ENCODE peak calls at places on chromosomes 6 and 20, in nine cellular contexts. One of them, this sample, is unnamed.

GRCh38 chr6:2857580-2858337 is 16.1 kb upstream of the SERPINB1 start:
- DNase-seq in endothelial cell of umbilical vein: peak; percentile 98
- DNase-seq in GM23248: no peak
- DNase-seq in kidney: peak; percentile 91
- DNase-seq in PC-3: peak; percentile 49
- DNase-seq in fibroblast of lung: peak; percentile 70
- DNase-seq in K562: peak; percentile 92
- DNase-seq in colonic mucosa: no peak
- DNase-seq in IMR-90: peak; percentile 64
- DNase-seq in this sample: peak; percentile 79

GRCh38 chr6:160141001-160141726 is 19.5 kb downstream of the SLC22A1 start:
- DNase-seq in endothelial cell of umbilical vein: no peak
- DNase-seq in GM23248: peak; percentile 69
- DNase-seq in kidney: no peak
- DNase-seq in PC-3: peak; percentile 71
- DNase-seq in fibroblast of lung: peak; percentile 81
- DNase-seq in K562: no peak
- DNase-seq in colonic mucosa: no peak
- DNase-seq in IMR-90: peak; percentile 84
- DNase-seq in this sample: no peak

GRCh38 chr20:10131612-10132345 is 86.9 kb upstream of the SNAP25 start:
- DNase-seq in endothelial cell of umbilical vein: no peak
- DNase-seq in GM23248: peak; percentile 69
- DNase-seq in kidney: peak; percentile 75
- DNase-seq in PC-3: peak; percentile 31
- DNase-seq in fibroblast of lung: peak; percentile 83
- DNase-seq in K562: no peak
- DNase-seq in colonic mucosa: no peak
- DNase-seq in IMR-90: peak; percentile 67
- DNase-seq in this sample: no peak

GRCh38 chr6:54428437-54428836 is 120.2 kb downstream of the TINAG start:
- DNase-seq in endothelial cell of umbilical vein: no peak
- DNase-seq in GM23248: no peak
- DNase-seq in kidney: no peak
- DNase-seq in PC-3: no peak
- DNase-seq in fibroblast of lung: no peak
- DNase-seq in K562: no peak
- DNase-seq in colonic mucosa: no peak
- DNase-seq in IMR-90: no peak
- DNase-seq in this sample: no peak

GRCh38 chr6:90383212-90383611 is 86.6 kb upstream of the BACH2 start:
- DNase-seq in endothelial cell of umbilical vein: no peak
- DNase-seq in GM23248: no peak
- DNase-seq in kidney: no peak
- DNase-seq in PC-3: no peak
- DNase-seq in fibroblast of lung: no peak
- DNase-seq in K562: no peak
- DNase-seq in colonic mucosa: no peak
- DNase-seq in IMR-90: no peak
- DNase-seq in this sample: no peak

GRCh38 chr6:107231243-107231642 is 115.9 kb upstream of the BEND3 start:
- DNase-seq in endothelial cell of umbilical vein: no peak
- DNase-seq in GM23248: no peak
- DNase-seq in kidney: no peak
- DNase-seq in PC-3: no peak
- DNase-seq in fibroblast of lung: no peak
- DNase-seq in K562: no peak
- DNase-seq in colonic mucosa: no peak
- DNase-seq in IMR-90: no peak
- DNase-seq in this sample: no peak

GRCh38 chr6:26553264-26553738 is 15.1 kb downstream of the HMGN4 start:
- DNase-seq in endothelial cell of umbilical vein: peak; percentile 82
- DNase-seq in GM23248: peak; percentile 66
- DNase-seq in kidney: peak; percentile 80
- DNase-seq in PC-3: peak; percentile 82
- DNase-seq in fibroblast of lung: peak; percentile 86
- DNase-seq in K562: peak; percentile 85
- DNase-seq in colonic mucosa: peak; percentile 82
- DNase-seq in IMR-90: peak; percentile 75
- DNase-seq in this sample: peak; percentile 83

GRCh38 chr20:61932199-61932592 is 133.5 kb downstream of the TAF4 start:
- DNase-seq in endothelial cell of umbilical vein: no peak
- DNase-seq in GM23248: no peak
- DNase-seq in kidney: peak; percentile 51
- DNase-seq in PC-3: no peak
- DNase-seq in fibroblast of lung: no peak
- DNase-seq in K562: no peak
- DNase-seq in colonic mucosa: no peak
- DNase-seq in IMR-90: no peak
- DNase-seq in this sample: no peak

GRCh38 chr6:150537893-150538292 is 61.8 kb upstream of the PLEKHG1 start:
- DNase-seq in endothelial cell of umbilical vein: no peak
- DNase-seq in GM23248: no peak
- DNase-seq in kidney: no peak
- DNase-seq in PC-3: no peak
- DNase-seq in fibroblast of lung: no peak
- DNase-seq in K562: no peak
- DNase-seq in colonic mucosa: no peak
- DNase-seq in IMR-90: no peak
- DNase-seq in this sample: no peak

GRCh38 chr6:166927942-166928643 is 28.3 kb downstream of the RNASET2 start:
- DNase-seq in endothelial cell of umbilical vein: no peak
- DNase-seq in GM23248: no peak
- DNase-seq in kidney: no peak
- DNase-seq in PC-3: no peak
- DNase-seq in fibroblast of lung: no peak
- DNase-seq in K562: no peak
- DNase-seq in colonic mucosa: no peak
- DNase-seq in IMR-90: no peak
- DNase-seq in this sample: no peak

GRCh38 chr6:136088693-136089092 is 161.4 kb downstream of the MTFR2 start:
- DNase-seq in endothelial cell of umbilical vein: no peak
- DNase-seq in GM23248: no peak
- DNase-seq in kidney: no peak
- DNase-seq in PC-3: no peak
- DNase-seq in fibroblast of lung: no peak
- DNase-seq in K562: no peak
- DNase-seq in colonic mucosa: no peak
- DNase-seq in IMR-90: no peak
- DNase-seq in this sample: no peak

GRCh38 chr20:43844778-43845614 is 69.7 kb upstream of the TOX2 start:
- DNase-seq in endothelial cell of umbilical vein: peak; percentile 82
- DNase-seq in GM23248: peak; percentile 84
- DNase-seq in kidney: no peak
- DNase-seq in PC-3: peak; percentile 98
- DNase-seq in fibroblast of lung: peak; percentile 96
- DNase-seq in K562: no peak
- DNase-seq in colonic mucosa: no peak
- DNase-seq in IMR-90: peak; percentile 95
- DNase-seq in this sample: no peak

GRCh38 chr6:75382634-75382900 is 98.0 kb upstream of the TMEM30A start:
- DNase-seq in endothelial cell of umbilical vein: no peak
- DNase-seq in GM23248: no peak
- DNase-seq in kidney: no peak
- DNase-seq in PC-3: no peak
- DNase-seq in fibroblast of lung: no peak
- DNase-seq in K562: no peak
- DNase-seq in colonic mucosa: no peak
- DNase-seq in IMR-90: no peak
- DNase-seq in this sample: no peak

GRCh38 chr6:52491203-52492069 is 71.3 kb downstream of the EFHC1 start:
- DNase-seq in endothelial cell of umbilical vein: peak; percentile 44
- DNase-seq in GM23248: peak; percentile 82
- DNase-seq in kidney: no peak
- DNase-seq in PC-3: no peak
- DNase-seq in fibroblast of lung: peak; percentile 60
- DNase-seq in K562: no peak
- DNase-seq in colonic mucosa: no peak
- DNase-seq in IMR-90: peak; percentile 57
- DNase-seq in this sample: no peak

GRCh38 chr6:34201455-34202098 is 35.1 kb upstream of the HMGA1 start:
- DNase-seq in endothelial cell of umbilical vein: no peak
- DNase-seq in GM23248: peak; percentile 46
- DNase-seq in kidney: peak; percentile 8
- DNase-seq in PC-3: peak; percentile 18
- DNase-seq in fibroblast of lung: no peak
- DNase-seq in K562: no peak
- DNase-seq in colonic mucosa: no peak
- DNase-seq in IMR-90: peak; percentile 53
- DNase-seq in this sample: no peak

GRCh38 chr6:155314773-155315515 is 660 bp upstream of the TFB1M start:
- DNase-seq in endothelial cell of umbilical vein: peak; percentile 89
- DNase-seq in GM23248: peak; percentile 88
- DNase-seq in kidney: no peak
- DNase-seq in PC-3: peak; percentile 65
- DNase-seq in fibroblast of lung: peak; percentile 90
- DNase-seq in K562: peak; percentile 59
- DNase-seq in colonic mucosa: no peak
- DNase-seq in IMR-90: peak; percentile 79
- DNase-seq in this sample: no peak

GRCh38 chr20:32110173-32110704 is 725 bp downstream of the TM9SF4 start:
- DNase-seq in endothelial cell of umbilical vein: no peak
- DNase-seq in GM23248: no peak
- DNase-seq in kidney: no peak
- DNase-seq in PC-3: no peak
- DNase-seq in fibroblast of lung: no peak
- DNase-seq in K562: no peak
- DNase-seq in colonic mucosa: peak; percentile 37
- DNase-seq in IMR-90: no peak
- DNase-seq in this sample: no peak

GRCh38 chr6:37134622-37135191 is 35.2 kb upstream of the PIM1 start:
- DNase-seq in endothelial cell of umbilical vein: peak; percentile 92
- DNase-seq in GM23248: peak; percentile 98
- DNase-seq in kidney: no peak
- DNase-seq in PC-3: peak; percentile 97
- DNase-seq in fibroblast of lung: peak; percentile 94
- DNase-seq in K562: no peak
- DNase-seq in colonic mucosa: peak; percentile 82
- DNase-seq in IMR-90: peak; percentile 96
- DNase-seq in this sample: no peak

GRCh38 chr6:131281471-131282270 is 146.4 kb downstream of the AKAP7 start:
- DNase-seq in endothelial cell of umbilical vein: peak; percentile 88
- DNase-seq in GM23248: peak; percentile 9
- DNase-seq in kidney: peak; percentile 59
- DNase-seq in PC-3: no peak
- DNase-seq in fibroblast of lung: peak; percentile 79
- DNase-seq in K562: no peak
- DNase-seq in colonic mucosa: no peak
- DNase-seq in IMR-90: peak; percentile 17
- DNase-seq in this sample: peak; percentile 42

DNA sequence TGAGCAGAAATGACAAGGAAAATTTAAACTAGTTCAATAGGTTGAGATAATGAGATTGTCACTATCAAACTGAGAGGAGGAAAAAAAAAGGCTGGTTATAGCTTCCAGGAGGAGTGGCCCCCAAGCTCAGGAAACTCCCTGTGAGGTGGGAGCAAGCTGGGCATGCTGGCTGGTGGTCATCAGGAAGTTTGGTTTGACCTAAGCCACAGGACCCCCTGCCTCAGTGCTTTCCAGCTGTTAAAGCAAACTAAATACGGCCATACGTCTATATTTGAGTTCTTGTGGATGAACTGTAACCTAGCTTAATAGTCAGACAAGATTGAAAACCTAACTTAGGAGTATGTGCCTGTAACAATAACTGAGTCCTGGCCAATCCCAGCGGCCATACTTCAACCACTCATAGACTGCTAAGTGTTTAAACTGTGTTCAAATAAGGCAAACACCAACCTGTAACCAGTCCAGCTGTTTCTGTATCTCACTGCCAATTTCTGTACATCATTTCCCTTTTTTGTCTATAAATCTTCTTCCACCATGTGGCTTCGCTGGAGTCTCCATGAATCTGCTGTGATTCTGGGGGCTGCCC is 24.6 kb upstream of the ZBTB24 start:
- DNase-seq in endothelial cell of umbilical vein: no peak
- DNase-seq in GM23248: no peak
- DNase-seq in kidney: no peak
- DNase-seq in PC-3: no peak
- DNase-seq in fibroblast of lung: no peak
- DNase-seq in K562: no peak
- DNase-seq in colonic mucosa: no peak
- DNase-seq in IMR-90: no peak
- DNase-seq in this sample: no peak
- H3K27ac ChIP-seq in endothelial cell of umbilical vein: no peak overlapping the region
- H3K27ac ChIP-seq in GM23248: no peak overlapping the region
- H3K27ac ChIP-seq in kidney: no peak overlapping the region
- H3K27ac ChIP-seq in PC-3: no peak overlapping the region
- H3K27ac ChIP-seq in fibroblast of lung: no peak overlapping the region
- H3K27ac ChIP-seq in K562: no peak overlapping the region
- H3K27ac ChIP-seq in colonic mucosa: no peak overlapping the region
- H3K27ac ChIP-seq in IMR-90: no peak overlapping the region
- H3K27ac ChIP-seq in this sample: no peak overlapping the region

GRCh38 chr20:36274248-36274841 is 31.8 kb upstream of the DLGAP4 start:
- DNase-seq in endothelial cell of umbilical vein: no peak
- DNase-seq in GM23248: no peak
- DNase-seq in kidney: no peak
- DNase-seq in PC-3: no peak
- DNase-seq in fibroblast of lung: no peak
- DNase-seq in K562: no peak
- DNase-seq in colonic mucosa: no peak
- DNase-seq in IMR-90: no peak
- DNase-seq in this sample: no peak
- H3K9ac ChIP-seq in endothelial cell of umbilical vein: no peak overlapping the region
- H3K9ac ChIP-seq in GM23248: no peak overlapping the region
- H3K9ac ChIP-seq in kidney: no peak overlapping the region
- H3K9ac ChIP-seq in PC-3: no peak overlapping the region
- H3K9ac ChIP-seq in fibroblast of lung: no peak overlapping the region
- H3K9ac ChIP-seq in K562: no peak overlapping the region
- H3K9ac ChIP-seq in colonic mucosa: no peak overlapping the region
- H3K9ac ChIP-seq in IMR-90: no peak overlapping the region
- H3K9ac ChIP-seq in this sample: no peak overlapping the region

DNA sequence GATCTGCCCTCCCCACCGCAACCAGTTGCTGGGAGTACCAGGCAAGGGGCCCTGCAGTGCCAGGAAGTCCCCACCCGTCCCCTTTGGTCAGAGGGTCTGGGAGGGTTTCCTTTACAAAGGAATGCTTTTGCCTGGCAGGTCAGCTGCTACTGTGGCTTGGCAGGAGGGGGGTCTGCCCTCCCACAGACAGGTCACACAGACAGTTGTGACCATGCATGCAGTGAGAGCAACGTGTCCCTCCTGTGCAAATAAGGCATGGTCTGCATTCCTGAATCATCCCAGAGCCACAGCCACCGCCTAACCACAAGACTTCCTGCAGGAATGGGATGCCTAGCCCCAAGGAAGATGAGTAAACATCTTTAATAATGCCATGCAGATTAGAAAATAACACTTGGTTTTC is 439 bp upstream of the F13A1 start:
- DNase-seq in endothelial cell of umbilical vein: no peak
- DNase-seq in GM23248: peak; percentile 40
- DNase-seq in kidney: no peak
- DNase-seq in PC-3: peak; percentile 85
- DNase-seq in fibroblast of lung: no peak
- DNase-seq in K562: no peak
- DNase-seq in colonic mucosa: no peak
- DNase-seq in IMR-90: no peak
- DNase-seq in this sample: no peak
- H3K9me3 ChIP-seq in endothelial cell of umbilical vein: no peaks in the 10 kb centered on the region
- H3K9me3 ChIP-seq in GM23248: no peaks in the 10 kb centered on the region
- H3K9me3 ChIP-seq in kidney: no peaks in the 10 kb centered on the region
- H3K9me3 ChIP-seq in PC-3: no peaks in the 10 kb centered on the region
- H3K9me3 ChIP-seq in fibroblast of lung: no peaks in the 10 kb centered on the region
- H3K9me3 ChIP-seq in K562: no peaks in the 10 kb centered on the region
- H3K9me3 ChIP-seq in colonic mucosa: no peaks in the 10 kb centered on the region
- H3K9me3 ChIP-seq in IMR-90: peaks cover 30% of the 10 kb centered on the region
- H3K9me3 ChIP-seq in this sample: no peaks in the 10 kb centered on the region

GRCh38 chr20:59830107-59831023 is 103.1 kb downstream of the SYCP2 start:
- DNase-seq in endothelial cell of umbilical vein: no peak
- DNase-seq in GM23248: no peak
- DNase-seq in kidney: no peak
- DNase-seq in PC-3: peak; percentile 77
- DNase-seq in fibroblast of lung: no peak
- DNase-seq in K562: no peak
- DNase-seq in colonic mucosa: peak; percentile 13
- DNase-seq in IMR-90: no peak
- DNase-seq in this sample: no peak
- H3K27ac ChIP-seq in endothelial cell of umbilical vein: no peak overlapping the region
- H3K27ac ChIP-seq in GM23248: no peak overlapping the region
- H3K27ac ChIP-seq in kidney: no peak overlapping the region
- H3K27ac ChIP-seq in PC-3: peak overlapping the region; percentile 83
- H3K27ac ChIP-seq in fibroblast of lung: no peak overlapping the region
- H3K27ac ChIP-seq in K562: no peak overlapping the region
- H3K27ac ChIP-seq in colonic mucosa: no peak overlapping the region
- H3K27ac ChIP-seq in IMR-90: no peak overlapping the region
- H3K27ac ChIP-seq in this sample: no peak overlapping the region

This sample was measured in SK-N-MC.